ENCODE peak calls at places on chromosome 5, in six cellular contexts. One of them, this sample, is unnamed.

GRCh38 chr5:134568761-134569725 is 43.6 kb downstream of the JADE2 start:
- DNase-seq in stomach: peak; percentile 91
- DNase-seq in gastrocnemius medialis: peak; percentile 74
- DNase-seq in heart left ventricle: peak; percentile 80
- DNase-seq in HCT116: no peak
- DNase-seq in GM12878: no peak
- DNase-seq in this sample: peak; percentile 97

GRCh38 chr5:176730815-176731475 is 79.4 kb upstream of the UNC5A start:
- DNase-seq in HCT116: no peak
- DNase-seq in heart left ventricle: no peak
- DNase-seq in stomach: no peak
- DNase-seq in GM12878: peak; percentile 7
- DNase-seq in gastrocnemius medialis: no peak
- DNase-seq in this sample: no peak

GRCh38 chr5:56128166-56128565 is 105.0 kb downstream of the ANKRD55 start:
- DNase-seq in stomach: peak; percentile 27
- DNase-seq in gastrocnemius medialis: no peak
- DNase-seq in heart left ventricle: peak; percentile 23
- DNase-seq in GM12878: no peak
- DNase-seq in HCT116: no peak
- DNase-seq in this sample: no peak

GRCh38 chr5:42483472-42484154 is 60.4 kb downstream of the GHR start:
- DNase-seq in gastrocnemius medialis: no peak
- DNase-seq in stomach: no peak
- DNase-seq in heart left ventricle: no peak
- DNase-seq in GM12878: no peak
- DNase-seq in HCT116: no peak
- DNase-seq in this sample: peak; percentile 27

GRCh38 chr5:673837-674629 is 19.1 kb downstream of the TPPP start:
- DNase-seq in heart left ventricle: peak; percentile 38
- DNase-seq in stomach: no peak
- DNase-seq in gastrocnemius medialis: peak; percentile 78
- DNase-seq in HCT116: no peak
- DNase-seq in GM12878: no peak
- DNase-seq in this sample: peak; percentile 12

GRCh38 chr5:181039471-181039870 is 595 bp upstream of the BTNL9 start:
- DNase-seq in stomach: no peak
- DNase-seq in HCT116: no peak
- DNase-seq in heart left ventricle: no peak
- DNase-seq in GM12878: no peak
- DNase-seq in gastrocnemius medialis: no peak
- DNase-seq in this sample: no peak

GRCh38 chr5:132289097-132289496 is 5.1 kb upstream of the SLC22A4 start:
- DNase-seq in stomach: no peak
- DNase-seq in GM12878: no peak
- DNase-seq in heart left ventricle: no peak
- DNase-seq in gastrocnemius medialis: no peak
- DNase-seq in HCT116: no peak
- DNase-seq in this sample: no peak

GRCh38 chr5:138264183-138264582 is 10.2 kb downstream of the GFRA3 start:
- DNase-seq in gastrocnemius medialis: no peak
- DNase-seq in HCT116: no peak
- DNase-seq in GM12878: no peak
- DNase-seq in heart left ventricle: no peak
- DNase-seq in stomach: no peak
- DNase-seq in this sample: no peak

GRCh38 chr5:170438581-170438980 is 49.4 kb upstream of the KCNMB1 start:
- DNase-seq in gastrocnemius medialis: no peak
- DNase-seq in stomach: no peak
- DNase-seq in heart left ventricle: no peak
- DNase-seq in HCT116: no peak
- DNase-seq in GM12878: no peak
- DNase-seq in this sample: no peak

GRCh38 chr5:95272530-95272929 is 12.4 kb downstream of the MCTP1 start:
- DNase-seq in HCT116: no peak
- DNase-seq in GM12878: no peak
- DNase-seq in gastrocnemius medialis: no peak
- DNase-seq in stomach: no peak
- DNase-seq in heart left ventricle: no peak
- DNase-seq in this sample: no peak

GRCh38 chr5:96808868-96809558 is 1.3 kb upstream of the ERAP1 start:
- DNase-seq in heart left ventricle: no peak
- DNase-seq in stomach: no peak
- DNase-seq in GM12878: no peak
- DNase-seq in HCT116: no peak
- DNase-seq in gastrocnemius medialis: no peak
- DNase-seq in this sample: no peak

GRCh38 chr5:142929602-142930001 is 159.4 kb downstream of the ARHGAP26 start:
- DNase-seq in GM12878: no peak
- DNase-seq in HCT116: no peak
- DNase-seq in heart left ventricle: peak; percentile 73
- DNase-seq in gastrocnemius medialis: peak; percentile 22
- DNase-seq in stomach: no peak
- DNase-seq in this sample: no peak

GRCh38 chr5:79743846-79744605 is 54.4 kb downstream of the CMYA5 start:
- DNase-seq in stomach: no peak
- DNase-seq in HCT116: no peak
- DNase-seq in gastrocnemius medialis: no peak
- DNase-seq in heart left ventricle: peak; percentile 70
- DNase-seq in GM12878: no peak
- DNase-seq in this sample: no peak

GRCh38 chr5:137453476-137454080 is 45.5 kb downstream of the SPOCK1 start:
- DNase-seq in HCT116: peak; percentile 12
- DNase-seq in stomach: no peak
- DNase-seq in gastrocnemius medialis: no peak
- DNase-seq in heart left ventricle: no peak
- DNase-seq in GM12878: no peak
- DNase-seq in this sample: no peak

GRCh38 chr5:103117471-103117991 is 2.4 kb downstream of the GIN1 start:
- DNase-seq in HCT116: no peak
- DNase-seq in gastrocnemius medialis: no peak
- DNase-seq in GM12878: no peak
- DNase-seq in stomach: no peak
- DNase-seq in heart left ventricle: no peak
- DNase-seq in this sample: no peak

GRCh38 chr5:146461319-146461718 is 14.2 kb downstream of the TCERG1 start:
- DNase-seq in GM12878: no peak
- DNase-seq in gastrocnemius medialis: no peak
- DNase-seq in stomach: no peak
- DNase-seq in HCT116: no peak
- DNase-seq in heart left ventricle: no peak
- DNase-seq in this sample: no peak

GRCh38 chr5:59361454-59361853 is 532.1 kb downstream of the PDE4D start:
- DNase-seq in stomach: no peak
- DNase-seq in GM12878: no peak
- DNase-seq in HCT116: no peak
- DNase-seq in heart left ventricle: no peak
- DNase-seq in gastrocnemius medialis: no peak
- DNase-seq in this sample: no peak

DNA sequence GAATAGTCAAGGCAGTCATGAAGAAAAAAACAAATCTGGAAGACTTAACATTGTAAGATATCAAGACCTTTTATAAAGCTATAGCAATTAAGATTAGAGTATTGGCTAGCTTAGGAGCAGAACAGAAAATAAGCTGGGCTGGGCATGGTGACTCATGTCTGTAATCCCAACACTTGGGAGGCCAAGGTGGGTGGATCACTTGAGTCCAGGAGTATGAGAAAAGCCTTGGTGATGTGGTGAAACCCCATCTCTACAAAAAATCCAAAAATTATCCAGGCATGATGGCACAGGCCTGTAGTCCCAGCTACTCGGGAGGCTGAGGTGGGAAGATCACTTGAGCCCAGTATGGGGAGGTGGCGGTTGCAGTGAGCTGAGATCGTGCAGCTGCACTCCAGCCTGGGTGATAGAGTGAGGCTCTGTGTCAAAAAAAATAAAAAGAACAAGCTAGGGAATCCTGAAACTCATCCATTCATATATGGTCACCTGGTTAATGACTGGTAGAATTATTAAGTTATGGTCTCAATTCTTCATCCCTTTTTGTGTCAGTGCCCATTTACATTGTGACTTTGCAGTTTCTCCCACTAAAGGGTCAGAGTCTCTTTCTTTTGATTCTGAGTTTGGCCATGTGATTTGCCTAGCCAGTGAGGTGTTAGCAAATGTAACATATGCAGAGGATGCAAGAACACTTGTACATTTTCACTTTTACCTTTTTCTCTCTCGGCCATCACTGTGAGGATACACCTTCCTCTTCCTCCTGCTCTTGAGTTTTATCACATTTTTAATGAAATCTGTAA is 144.6 kb upstream of the SGCD start:
- DNase-seq in GM12878: no peak
- DNase-seq in HCT116: no peak
- DNase-seq in heart left ventricle: no peak
- DNase-seq in gastrocnemius medialis: no peak
- DNase-seq in stomach: no peak
- DNase-seq in this sample: no peak
- TF ChIP-seq POLR2A in GM12878: no peak
- TF ChIP-seq POLR2A in HCT116: no peak
- TF ChIP-seq POLR2A in heart left ventricle: no peak
- TF ChIP-seq POLR2A in gastrocnemius medialis: no peak
- TF ChIP-seq POLR2A in stomach: no peak
- TF ChIP-seq POLR2A in this sample: no peak

DNA sequence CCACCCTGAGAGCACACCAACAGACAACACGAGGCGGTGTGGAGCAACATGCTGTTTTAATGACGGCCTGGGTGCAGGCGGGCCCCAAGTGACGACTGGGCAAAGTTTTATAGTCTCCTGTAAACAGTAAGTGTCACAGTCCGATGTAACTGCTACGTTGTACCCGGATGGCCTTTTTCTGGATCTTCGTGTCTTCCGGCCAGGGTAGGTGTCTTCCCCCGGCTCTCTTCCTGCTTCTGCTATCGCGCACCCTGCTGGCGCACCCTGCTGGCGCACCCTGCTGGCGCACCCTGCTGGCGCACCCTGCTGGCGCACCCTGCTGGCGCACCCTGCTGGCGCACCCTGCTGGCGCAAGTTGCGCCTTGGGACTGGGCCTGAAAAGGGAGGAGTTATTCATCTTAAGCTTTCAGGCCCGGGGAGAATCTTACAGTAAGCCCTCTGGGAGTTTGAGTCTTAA is 143.0 kb upstream of the TARS1 start:
- DNase-seq in stomach: no peak
- DNase-seq in gastrocnemius medialis: no peak
- DNase-seq in HCT116: no peak
- DNase-seq in GM12878: no peak
- DNase-seq in heart left ventricle: no peak
- DNase-seq in this sample: no peak
- H3K4me3 ChIP-seq in stomach: no peak overlapping the region
- H3K4me3 ChIP-seq in gastrocnemius medialis: no peak overlapping the region
- H3K4me3 ChIP-seq in HCT116: no peak overlapping the region
- H3K4me3 ChIP-seq in GM12878: no peak overlapping the region
- H3K4me3 ChIP-seq in heart left ventricle: no peak overlapping the region
- H3K4me3 ChIP-seq in this sample: no peak overlapping the region

GRCh38 chr5:150412319-150413175 is at the start of gene CD74:
- DNase-seq in gastrocnemius medialis: peak; percentile 62
- DNase-seq in HCT116: no peak
- DNase-seq in GM12878: peak; percentile 97
- DNase-seq in stomach: peak; percentile 95
- DNase-seq in heart left ventricle: peak; percentile 89
- DNase-seq in this sample: peak; percentile 92
- TF ChIP-seq POLR2A in gastrocnemius medialis: peak; percentile 66
- TF ChIP-seq POLR2A in HCT116: no peak
- TF ChIP-seq POLR2A in GM12878: peak; percentile 99
- TF ChIP-seq POLR2A in stomach: no peak
- TF ChIP-seq POLR2A in heart left ventricle: peak; percentile 57
- TF ChIP-seq POLR2A in this sample: peak; percentile 44

DNA sequence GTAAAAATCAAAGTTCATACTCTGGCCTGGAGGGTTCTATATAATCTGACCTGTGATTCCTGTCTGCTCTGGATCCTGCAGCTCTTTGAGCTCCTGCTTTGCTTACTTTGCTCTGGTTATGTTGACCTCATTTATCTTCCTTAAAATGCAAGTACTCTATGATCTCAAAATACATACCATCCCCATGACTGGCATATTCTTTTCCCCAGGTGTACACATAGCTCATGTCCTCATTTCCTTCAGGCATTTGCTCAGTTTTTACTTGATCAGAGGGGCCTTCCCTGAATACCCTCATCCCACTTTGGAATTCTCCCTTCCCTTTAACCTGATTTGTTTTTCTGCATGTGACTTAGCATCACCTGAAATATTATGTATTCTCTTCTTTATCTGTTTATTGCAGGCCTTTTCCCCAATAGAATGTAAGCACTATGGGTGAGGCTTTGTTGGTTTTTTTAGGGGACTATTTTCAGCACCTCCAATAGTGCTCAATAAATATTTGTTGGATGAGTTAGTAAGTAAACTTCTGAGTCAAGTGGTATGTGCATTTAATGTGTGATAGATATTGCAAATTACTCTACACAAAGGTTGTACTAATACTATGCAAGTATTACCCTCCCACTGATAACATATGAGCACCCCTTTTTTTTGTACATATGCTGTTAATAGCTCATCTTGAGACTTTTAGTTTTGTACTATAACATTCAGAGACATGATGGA is 211.5 kb downstream of the NMUR2 start:
- DNase-seq in GM12878: no peak
- DNase-seq in gastrocnemius medialis: no peak
- DNase-seq in HCT116: no peak
- DNase-seq in stomach: no peak
- DNase-seq in heart left ventricle: no peak
- DNase-seq in this sample: no peak
- H3K4me3 ChIP-seq in GM12878: no peak overlapping the region
- H3K4me3 ChIP-seq in gastrocnemius medialis: no peak overlapping the region
- H3K4me3 ChIP-seq in HCT116: no peak overlapping the region
- H3K4me3 ChIP-seq in stomach: no peak overlapping the region
- H3K4me3 ChIP-seq in heart left ventricle: no peak overlapping the region
- H3K4me3 ChIP-seq in this sample: no peak overlapping the region

This sample was measured in thyroid gland.